ENCODE peak calls at places on chromosomes 12 and 14, in six cellular contexts. One of them, this sample, is unnamed. For H3K36me3, the result is how much of the 10 kb centered on the place peaks cover.

GRCh38 chr12:5736016-5736415 is 209.0 kb downstream of the ANO2 start:
- DNase-seq in mesenchymal stem cell: no peak
- DNase-seq in IMR-90: no peak
- DNase-seq in H1: no peak
- DNase-seq in neuronal stem cell: no peak
- DNase-seq in trophoblast cell: no peak
- DNase-seq in this sample: no peak

GRCh38 chr12:123972448-123973401 is at the start of the genes CCDC92 and ZNF664:
- DNase-seq in mesenchymal stem cell: peak
- DNase-seq in IMR-90: peak
- DNase-seq in H1: peak
- DNase-seq in neuronal stem cell: peak
- DNase-seq in trophoblast cell: peak
- DNase-seq in this sample: peak

GRCh38 chr12:132210223-132211055 is 66.2 kb downstream of the NOC4L start:
- DNase-seq in mesenchymal stem cell: no peak
- DNase-seq in IMR-90: no peak
- DNase-seq in H1: no peak
- DNase-seq in neuronal stem cell: no peak
- DNase-seq in trophoblast cell: no peak
- DNase-seq in this sample: no peak

GRCh38 chr12:6927379-6927991 is at the start of gene ATN1:
- DNase-seq in mesenchymal stem cell: peak
- DNase-seq in IMR-90: peak
- DNase-seq in H1: no peak
- DNase-seq in neuronal stem cell: peak
- DNase-seq in trophoblast cell: no peak
- DNase-seq in this sample: peak

GRCh38 chr14:100894416-100894815 is 9.1 kb downstream of the RTL1 start:
- DNase-seq in mesenchymal stem cell: no peak
- DNase-seq in IMR-90: no peak
- DNase-seq in H1: no peak
- DNase-seq in neuronal stem cell: no peak
- DNase-seq in trophoblast cell: no peak
- DNase-seq in this sample: no peak

GRCh38 chr14:22280497-22281321 is 308.3 kb downstream of the DAD1 start:
- DNase-seq in mesenchymal stem cell: no peak
- DNase-seq in IMR-90: no peak
- DNase-seq in H1: no peak
- DNase-seq in neuronal stem cell: no peak
- DNase-seq in trophoblast cell: no peak
- DNase-seq in this sample: no peak

GRCh38 chr12:109833307-109834189 is at the start of gene TRPV4:
- DNase-seq in mesenchymal stem cell: peak
- DNase-seq in IMR-90: peak
- DNase-seq in H1: no peak
- DNase-seq in neuronal stem cell: peak
- DNase-seq in trophoblast cell: peak
- DNase-seq in this sample: peak

GRCh38 chr14:68598621-68599447 is 194.0 kb downstream of the ZFP36L1 start:
- DNase-seq in mesenchymal stem cell: peak
- DNase-seq in IMR-90: peak
- DNase-seq in H1: no peak
- DNase-seq in neuronal stem cell: no peak
- DNase-seq in trophoblast cell: peak
- DNase-seq in this sample: no peak

GRCh38 chr12:109739747-109740693 is 26.4 kb downstream of the FAM222A start:
- DNase-seq in mesenchymal stem cell: no peak
- DNase-seq in IMR-90: no peak
- DNase-seq in H1: no peak
- DNase-seq in neuronal stem cell: no peak
- DNase-seq in trophoblast cell: no peak
- DNase-seq in this sample: peak

GRCh38 chr14:55794655-55795583 is 214.9 kb downstream of the KTN1 start:
- DNase-seq in mesenchymal stem cell: peak
- DNase-seq in IMR-90: peak
- DNase-seq in H1: no peak
- DNase-seq in neuronal stem cell: no peak
- DNase-seq in trophoblast cell: peak
- DNase-seq in this sample: peak

GRCh38 chr14:96208739-96209138 is 4.1 kb downstream of the BDKRB2 start:
- DNase-seq in mesenchymal stem cell: no peak
- DNase-seq in IMR-90: no peak
- DNase-seq in H1: no peak
- DNase-seq in neuronal stem cell: no peak
- DNase-seq in trophoblast cell: no peak
- DNase-seq in this sample: no peak

GRCh38 chr14:65976771-65977170 is 509.4 kb upstream of the CCDC196 start:
- DNase-seq in mesenchymal stem cell: no peak
- DNase-seq in IMR-90: no peak
- DNase-seq in H1: no peak
- DNase-seq in neuronal stem cell: no peak
- DNase-seq in trophoblast cell: no peak
- DNase-seq in this sample: no peak

GRCh38 chr14:60839657-60840056 is 105.1 kb downstream of the MNAT1 start:
- DNase-seq in mesenchymal stem cell: no peak
- DNase-seq in IMR-90: no peak
- DNase-seq in H1: no peak
- DNase-seq in neuronal stem cell: no peak
- DNase-seq in trophoblast cell: no peak
- DNase-seq in this sample: no peak

GRCh38 chr12:64890873-64891468 is 66.5 kb downstream of the TBC1D30 start:
- DNase-seq in mesenchymal stem cell: peak
- DNase-seq in IMR-90: peak
- DNase-seq in H1: no peak
- DNase-seq in neuronal stem cell: peak
- DNase-seq in trophoblast cell: no peak
- DNase-seq in this sample: peak

GRCh38 chr12:57632898-57633825 is at the start of gene B4GALNT1:
- DNase-seq in mesenchymal stem cell: peak
- DNase-seq in IMR-90: peak
- DNase-seq in H1: no peak
- DNase-seq in neuronal stem cell: peak
- DNase-seq in trophoblast cell: peak
- DNase-seq in this sample: peak

GRCh38 chr14:79044894-79045624 is 874.9 kb downstream of the NRXN3 start:
- DNase-seq in mesenchymal stem cell: peak
- DNase-seq in IMR-90: peak
- DNase-seq in H1: peak
- DNase-seq in neuronal stem cell: no peak
- DNase-seq in trophoblast cell: peak
- DNase-seq in this sample: peak

GRCh38 chr12:9776795-9777194 is 16.1 kb upstream of the CD69 start:
- DNase-seq in mesenchymal stem cell: no peak
- DNase-seq in IMR-90: no peak
- DNase-seq in H1: no peak
- DNase-seq in neuronal stem cell: no peak
- DNase-seq in trophoblast cell: no peak
- DNase-seq in this sample: no peak

GRCh38 chr14:30214014-30214413 is 286.4 kb upstream of the PRKD1 start:
- DNase-seq in mesenchymal stem cell: peak
- DNase-seq in IMR-90: peak
- DNase-seq in H1: no peak
- DNase-seq in neuronal stem cell: no peak
- DNase-seq in trophoblast cell: no peak
- DNase-seq in this sample: no peak

GRCh38 chr14:101048766-101049165 is 145.2 kb upstream of the RTL1 start:
- DNase-seq in mesenchymal stem cell: no peak
- DNase-seq in IMR-90: no peak
- DNase-seq in H1: no peak
- DNase-seq in neuronal stem cell: no peak
- DNase-seq in trophoblast cell: no peak
- DNase-seq in this sample: no peak

GRCh38 chr12:12079291-12079690 is 8.6 kb downstream of the BCL2L14 start:
- DNase-seq in mesenchymal stem cell: peak
- DNase-seq in IMR-90: peak
- DNase-seq in H1: no peak
- DNase-seq in neuronal stem cell: no peak
- DNase-seq in trophoblast cell: no peak
- DNase-seq in this sample: peak

GRCh38 chr14:71395151-71395604 is 487.9 kb downstream of the PCNX1 start:
- DNase-seq in mesenchymal stem cell: no peak
- DNase-seq in IMR-90: no peak
- DNase-seq in H1: no peak
- DNase-seq in neuronal stem cell: no peak
- DNase-seq in trophoblast cell: no peak
- DNase-seq in this sample: no peak

GRCh38 chr12:62784576-62784975 is 150.4 kb downstream of the PPM1H start:
- DNase-seq in mesenchymal stem cell: no peak
- DNase-seq in IMR-90: no peak
- DNase-seq in H1: no peak
- DNase-seq in neuronal stem cell: no peak
- DNase-seq in trophoblast cell: no peak
- DNase-seq in this sample: no peak

GRCh38 chr12:12482959-12483358 is 79.7 kb downstream of the DUSP16 start:
- DNase-seq in mesenchymal stem cell: no peak
- DNase-seq in IMR-90: no peak
- DNase-seq in H1: no peak
- DNase-seq in neuronal stem cell: no peak
- DNase-seq in trophoblast cell: no peak
- DNase-seq in this sample: no peak

GRCh38 chr12:53231859-53232640 is at the start of gene RARG:
- DNase-seq in mesenchymal stem cell: peak
- DNase-seq in IMR-90: no peak
- DNase-seq in H1: no peak
- DNase-seq in neuronal stem cell: no peak
- DNase-seq in trophoblast cell: peak
- DNase-seq in this sample: peak

GRCh38 chr14:42013560-42013959 is 406.9 kb downstream of the LRFN5 start:
- DNase-seq in mesenchymal stem cell: no peak
- DNase-seq in IMR-90: peak
- DNase-seq in H1: no peak
- DNase-seq in neuronal stem cell: no peak
- DNase-seq in trophoblast cell: no peak
- DNase-seq in this sample: no peak

GRCh38 chr12:62205348-62205747 is 54.9 kb upstream of the USP15 start:
- DNase-seq in mesenchymal stem cell: no peak
- DNase-seq in IMR-90: no peak
- DNase-seq in H1: no peak
- DNase-seq in neuronal stem cell: no peak
- DNase-seq in trophoblast cell: no peak
- DNase-seq in this sample: peak

GRCh38 chr12:57233357-57234232 is 4.1 kb downstream of the SHMT2 start:
- DNase-seq in mesenchymal stem cell: peak
- DNase-seq in IMR-90: peak
- DNase-seq in H1: no peak
- DNase-seq in neuronal stem cell: no peak
- DNase-seq in trophoblast cell: no peak
- DNase-seq in this sample: no peak

GRCh38 chr12:67891566-67891965 is 97.7 kb upstream of the IFNG-AS1 start:
- DNase-seq in mesenchymal stem cell: no peak
- DNase-seq in IMR-90: no peak
- DNase-seq in H1: no peak
- DNase-seq in neuronal stem cell: no peak
- DNase-seq in trophoblast cell: no peak
- DNase-seq in this sample: no peak

DNA sequence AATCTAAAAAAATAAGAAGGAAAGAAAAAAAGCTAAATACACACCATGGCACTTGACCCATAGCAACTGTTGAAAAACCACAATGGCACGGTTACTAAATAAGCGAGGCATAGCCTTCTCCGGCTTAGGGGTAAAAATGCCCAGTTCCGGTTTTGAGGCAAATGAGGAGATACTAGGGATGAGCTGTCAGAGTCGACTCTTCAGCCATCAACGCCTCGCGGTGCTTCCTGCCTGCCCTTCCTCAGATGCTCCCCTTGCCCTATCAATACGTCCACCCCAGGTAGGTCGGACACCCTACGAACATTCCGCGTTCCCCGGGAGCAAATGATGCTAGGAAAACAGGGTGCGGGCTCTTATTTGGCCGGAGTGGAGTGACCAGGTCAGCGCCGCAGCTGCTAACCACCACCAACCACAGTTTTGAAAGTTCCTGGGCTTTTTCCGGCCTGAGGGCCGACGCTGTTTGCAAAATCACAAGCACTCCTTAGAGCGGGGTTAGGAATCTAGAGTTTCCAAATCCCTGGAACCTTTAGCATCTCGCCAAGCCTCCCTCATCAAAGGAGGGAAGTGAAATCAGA is 1.2 kb downstream of the SRSF9 start:
- DNase-seq in mesenchymal stem cell: peak
- DNase-seq in IMR-90: peak
- DNase-seq in H1: no peak
- DNase-seq in neuronal stem cell: peak
- DNase-seq in trophoblast cell: peak
- DNase-seq in this sample: peak
- H3K36me3 ChIP-seq in mesenchymal stem cell: under half
- H3K36me3 ChIP-seq in IMR-90: under half
- H3K36me3 ChIP-seq in H1: under half
- H3K36me3 ChIP-seq in neuronal stem cell: under half
- H3K36me3 ChIP-seq in trophoblast cell: under half
- H3K36me3 ChIP-seq in this sample: under half

GRCh38 chr14:53696217-53696965 is 260.2 kb downstream of the BMP4 start:
- DNase-seq in mesenchymal stem cell: peak
- DNase-seq in IMR-90: peak
- DNase-seq in H1: no peak
- DNase-seq in neuronal stem cell: no peak
- DNase-seq in trophoblast cell: peak
- DNase-seq in this sample: no peak
- H3K4ac ChIP-seq in mesenchymal stem cell: no peak
- H3K4ac ChIP-seq in IMR-90: no peak
- H3K4ac ChIP-seq in H1: no peak
- H3K4ac ChIP-seq in neuronal stem cell: no peak
- H3K4ac ChIP-seq in trophoblast cell: no peak
- H3K4ac ChIP-seq in this sample: no peak

GRCh38 chr14:102351023-102351422 is 11.7 kb downstream of the CINP start:
- DNase-seq in mesenchymal stem cell: no peak
- DNase-seq in IMR-90: no peak
- DNase-seq in H1: no peak
- DNase-seq in neuronal stem cell: no peak
- DNase-seq in trophoblast cell: no peak
- DNase-seq in this sample: no peak
- H3K36me3 ChIP-seq in mesenchymal stem cell: half or more
- H3K36me3 ChIP-seq in IMR-90: half or more
- H3K36me3 ChIP-seq in H1: under half
- H3K36me3 ChIP-seq in neuronal stem cell: under half
- H3K36me3 ChIP-seq in trophoblast cell: under half
- H3K36me3 ChIP-seq in this sample: under half

GRCh38 chr14:69768873-69769272 is 1.9 kb downstream of the SRSF5 start:
- DNase-seq in mesenchymal stem cell: no peak
- DNase-seq in IMR-90: no peak
- DNase-seq in H1: no peak
- DNase-seq in neuronal stem cell: no peak
- DNase-seq in trophoblast cell: no peak
- DNase-seq in this sample: no peak

GRCh38 chr14:69770559-69770958 is 3.6 kb downstream of the SRSF5 start:
- DNase-seq in mesenchymal stem cell: no peak
- DNase-seq in IMR-90: no peak
- DNase-seq in H1: no peak
- DNase-seq in neuronal stem cell: no peak
- DNase-seq in trophoblast cell: no peak
- DNase-seq in this sample: no peak

GRCh38 chr14:69766984-69767368 is at the start of gene SRSF5:
- DNase-seq in mesenchymal stem cell: peak
- DNase-seq in IMR-90: peak
- DNase-seq in H1: peak
- DNase-seq in neuronal stem cell: peak
- DNase-seq in trophoblast cell: peak
- DNase-seq in this sample: peak

GRCh38 chr14:69769623-69770022 is 2.7 kb downstream of the SRSF5 start:
- DNase-seq in mesenchymal stem cell: no peak
- DNase-seq in IMR-90: no peak
- DNase-seq in H1: no peak
- DNase-seq in neuronal stem cell: no peak
- DNase-seq in trophoblast cell: no peak
- DNase-seq in this sample: no peak

GRCh38 chr14:69767369-69767999 is 542 bp downstream of the SRSF5 start:
- DNase-seq in mesenchymal stem cell: peak
- DNase-seq in IMR-90: peak
- DNase-seq in H1: peak
- DNase-seq in neuronal stem cell: peak
- DNase-seq in trophoblast cell: peak
- DNase-seq in this sample: peak
- H3K4ac ChIP-seq in mesenchymal stem cell: peak
- H3K4ac ChIP-seq in IMR-90: peak
- H3K4ac ChIP-seq in H1: peak
- H3K4ac ChIP-seq in neuronal stem cell: no peak
- H3K4ac ChIP-seq in trophoblast cell: peak
- H3K4ac ChIP-seq in this sample: peak

This sample was measured in mesendoderm.